ENCODE peak calls at places on chromosomes 13 and 19, in four cellular contexts. Q, W, I and C are unnamed samples. For H3K36me3 and H3K27me3, the result is how much of the 10 kb centered on the place peaks cover.

GRCh38 chr13:29901714-29902631 is 51.6 kb upstream of the UBL3 start:
- DNase-seq in I (peak), W (peak), Q (no peak), C (peak)

GRCh38 chr19:18984251-18984650 is 43.2 kb upstream of the HOMER3 start:
- DNase-seq in Q (no peak), I (no peak), W (no peak), C (no peak)

GRCh38 chr19:49019242-49019932 is 2.5 kb upstream of the LHB start:
- DNase-seq in Q (peak), I (peak), W (peak), C (no peak)

GRCh38 chr13:76522083-76522755 is 364.0 kb downstream of the KCTD12 start:
- DNase-seq in Q (no peak), I (no peak), W (no peak), C (no peak)

GRCh38 chr13:30158774-30159445 is 148.4 kb downstream of the KATNAL1 start:
- DNase-seq in W (no peak), I (no peak), Q (no peak), C (no peak)

GRCh38 chr13:45775401-45775963 is 73.4 kb downstream of the CBY2 start:
- DNase-seq in W (no peak), I (no peak), Q (no peak), C (no peak)

GRCh38 chr19:17872251-17873001 is 681 bp downstream of the SLC5A5 start:
- DNase-seq in Q (no peak), I (no peak), W (no peak), C (no peak)

GRCh38 chr19:38277969-38278680 is 13.8 kb downstream of the SPINT2 start:
- DNase-seq in W (no peak), Q (peak), I (peak), C (peak)

GRCh38 chr19:33292595-33293254 is 9.6 kb downstream of the CEBPA start:
- DNase-seq in Q (peak), W (no peak), I (no peak), C (no peak)

GRCh38 chr19:17333611-17334413 is 843 bp downstream of the ANO8 start:
- DNase-seq in Q (no peak), I (no peak), W (no peak), C (no peak)

GRCh38 chr19:21947775-21948174 is 63.0 kb downstream of the ZNF208 start:
- DNase-seq in Q (no peak), W (no peak), I (no peak), C (no peak)

GRCh38 chr19:19366691-19367396 is 38.6 kb upstream of the GATAD2A start:
- DNase-seq in W (peak), Q (peak), I (peak), C (no peak)

GRCh38 chr19:40530091-40530901 is 46.4 kb upstream of the SHKBP1 start:
- DNase-seq in W (no peak), Q (no peak), I (no peak), C (no peak)

GRCh38 chr19:14175351-14175792 is 30.6 kb downstream of the ADGRL1 start:
- DNase-seq in W (no peak), I (no peak), Q (no peak), C (no peak)

GRCh38 chr19:14177496-14178074 is 28.4 kb downstream of the ADGRL1 start:
- DNase-seq in I (no peak), W (no peak), Q (no peak), C (no peak)

GRCh38 chr19:14168993-14169392 is 32.6 kb upstream of the ASF1B start:
- DNase-seq in W (no peak), I (no peak), Q (no peak), C (no peak)

GRCh38 chr19:14174883-14175282 is 31.1 kb downstream of the ADGRL1 start:
- DNase-seq in Q (no peak), W (no peak), I (no peak), C (no peak)
- H3K36me3 ChIP-seq in Q (half or more), W (under half), I (half or more), C (under half)

GRCh38 chr19:3783660-3784584 is 2.3 kb downstream of the MATK start:
- DNase-seq in Q (no peak), W (no peak), I (no peak), C (no peak)
- TF ChIP-seq CTCF in Q (peak), W (peak), I (peak), C (no peak)

DNA sequence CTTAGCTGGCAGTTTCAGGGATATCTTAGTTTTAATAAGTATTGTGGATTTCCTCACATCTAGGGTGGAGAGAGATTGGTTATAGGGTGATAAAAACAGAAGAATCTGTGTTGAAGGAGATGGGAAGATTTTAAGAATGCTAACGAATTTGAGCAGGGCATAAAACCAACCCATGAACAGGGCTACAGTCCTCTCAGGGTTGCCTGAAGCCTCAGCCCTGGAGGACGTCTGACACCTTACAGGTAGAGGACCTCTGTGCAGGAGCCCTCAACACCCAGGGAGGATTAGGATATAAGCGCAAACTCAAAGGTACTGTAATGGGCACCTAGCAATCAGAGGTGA is 461 bp upstream of the WASF3 start:
- DNase-seq in I (no peak), Q (no peak), W (no peak), C (no peak)
- H3K27me3 ChIP-seq in I (under half), Q (under half), W (under half), C (under half)

GRCh38 chr19:45182758-45183157 is 4.2 kb downstream of the BLOC1S3 start:
- DNase-seq in Q (no peak), W (no peak), I (no peak), C (no peak)
- H3K36me3 ChIP-seq in Q (under half), W (under half), I (under half), C (under half)

GRCh38 chr13:50168803-50169202 is 153.6 kb downstream of the KCNRG start:
- DNase-seq in Q (no peak), W (no peak), I (no peak), C (no peak)

GRCh38 chr13:50167967-50168366 is 152.7 kb downstream of the KCNRG start:
- DNase-seq in W (no peak), I (no peak), Q (no peak), C (no peak)

GRCh38 chr13:50167224-50167947 is 152.1 kb downstream of the KCNRG start:
- DNase-seq in W (no peak), Q (no peak), I (no peak), C (no peak)

GRCh38 chr13:50171585-50172282 is 156.5 kb downstream of the KCNRG start:
- DNase-seq in I (no peak), Q (no peak), W (no peak), C (no peak)

DNA sequence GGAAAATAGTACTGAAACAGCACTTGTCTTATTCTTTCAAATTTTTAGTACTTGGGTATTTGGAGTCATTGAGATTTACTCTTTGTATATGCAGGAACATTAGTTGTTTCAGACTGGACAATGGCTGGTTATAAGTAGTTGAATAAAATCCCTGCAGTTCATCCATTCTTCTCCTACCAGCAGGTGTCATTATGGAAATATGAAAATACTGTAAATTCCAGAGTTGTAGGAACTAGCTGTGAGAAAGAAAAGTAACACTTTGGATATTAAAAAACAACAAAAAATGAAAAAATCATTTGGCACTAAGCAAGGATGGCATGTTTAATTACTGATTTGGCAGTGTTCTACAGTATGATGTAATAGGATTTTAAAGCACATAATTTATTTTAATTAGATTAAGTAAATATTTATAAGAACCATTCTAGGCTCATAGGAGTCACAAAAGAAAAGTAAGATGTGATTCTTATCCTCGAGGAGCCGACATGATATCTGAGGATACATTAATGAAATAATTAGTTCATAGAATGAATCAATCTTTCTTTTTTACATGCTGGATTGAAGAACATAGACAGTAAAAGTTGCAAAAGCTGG is 155.3 kb downstream of the KCNRG start:
- DNase-seq in Q (no peak), I (no peak), W (no peak), C (no peak)
- TF ChIP-seq CTCF in Q (peak), I (peak), W (no peak), C (peak)

DNA sequence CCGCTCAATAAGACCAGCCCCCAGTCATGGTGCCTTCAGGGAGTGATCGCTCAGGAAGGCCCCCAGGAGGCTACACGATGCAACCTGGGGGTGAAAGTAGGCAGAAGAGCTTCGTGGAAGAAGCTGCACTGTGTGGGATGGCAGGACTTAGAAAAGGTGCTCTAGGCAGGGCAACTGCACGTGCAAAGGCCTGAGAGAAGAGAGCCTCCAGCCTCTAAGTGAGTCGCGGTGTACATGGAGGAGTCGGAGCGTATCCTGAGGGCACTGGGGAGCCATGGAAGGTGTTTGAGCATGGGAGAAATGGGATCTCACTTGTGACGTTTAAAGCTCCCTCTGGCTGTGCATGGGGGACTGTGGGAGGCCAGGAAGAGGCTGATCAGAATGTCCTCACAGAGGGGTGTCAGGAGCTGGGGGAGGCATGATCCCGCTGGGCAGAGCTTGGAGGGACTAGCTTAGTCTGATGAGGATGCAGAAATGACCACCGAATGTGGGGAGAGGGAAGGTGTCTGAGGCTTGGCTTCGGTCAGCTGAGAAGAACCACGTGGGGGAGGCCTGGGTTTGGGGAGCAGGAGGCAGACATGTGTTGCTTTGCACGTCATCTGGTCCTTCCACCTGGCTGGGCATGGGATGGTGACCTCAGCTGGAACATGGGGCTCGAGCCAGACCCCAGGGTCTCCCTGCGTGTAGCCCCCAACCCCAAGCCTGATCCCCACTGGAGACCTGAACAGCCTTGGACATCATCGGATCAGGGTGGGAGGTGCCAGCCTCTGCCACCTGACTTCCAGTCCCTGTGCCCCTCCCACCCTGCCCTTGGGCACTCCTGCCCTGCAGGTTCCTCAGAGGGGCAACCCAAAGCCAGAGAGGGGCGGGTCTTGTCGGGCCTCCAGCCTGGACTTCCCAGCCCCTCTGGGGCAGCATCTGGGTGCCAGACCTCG is 1.1 kb downstream of the APC2 start:
- DNase-seq in W (no peak), Q (no peak), I (no peak), C (no peak)
- H3K27me3 ChIP-seq in W (half or more), Q (half or more), I (half or more), C (under half)

DNA sequence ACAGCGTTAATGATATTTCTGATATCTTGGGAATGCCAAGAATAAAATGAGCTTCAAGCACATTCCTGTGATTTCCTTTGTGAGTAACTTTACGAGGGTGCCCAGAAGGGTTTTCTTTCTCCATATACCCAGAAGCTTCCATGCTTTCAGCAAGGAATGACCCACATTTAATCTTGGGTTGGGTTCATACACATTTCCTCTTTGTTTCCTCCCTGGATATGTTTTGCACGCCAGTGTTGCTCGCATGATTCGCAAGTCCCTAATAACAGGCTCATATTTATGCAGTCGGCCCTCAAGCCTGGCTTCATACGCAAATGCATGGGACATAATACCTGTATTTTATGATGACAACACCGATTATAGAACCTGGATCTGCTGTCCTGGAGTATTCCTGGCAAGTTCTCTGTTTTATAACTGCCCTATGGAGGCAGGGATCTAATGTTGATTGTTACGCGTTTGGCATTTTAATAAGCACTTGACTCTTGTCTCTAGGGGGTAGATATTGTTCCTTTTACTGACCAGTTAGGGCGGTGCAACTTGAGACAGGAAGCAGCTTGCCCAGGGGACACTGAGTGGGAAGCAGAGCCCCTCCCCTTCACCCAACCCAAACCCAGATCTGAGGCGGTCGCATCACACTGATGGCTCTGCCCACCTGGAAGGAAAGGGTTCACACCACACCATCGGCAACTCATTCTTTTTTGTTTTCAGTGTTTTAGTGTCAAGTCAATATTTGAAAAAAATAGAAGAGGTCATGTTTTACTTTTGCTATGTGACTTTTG is 220.4 kb upstream of the SOX1 start:
- DNase-seq in I (no peak), W (no peak), Q (no peak), C (no peak)
- H3K36me3 ChIP-seq in I (under half), W (under half), Q (under half), C (under half)

DNA sequence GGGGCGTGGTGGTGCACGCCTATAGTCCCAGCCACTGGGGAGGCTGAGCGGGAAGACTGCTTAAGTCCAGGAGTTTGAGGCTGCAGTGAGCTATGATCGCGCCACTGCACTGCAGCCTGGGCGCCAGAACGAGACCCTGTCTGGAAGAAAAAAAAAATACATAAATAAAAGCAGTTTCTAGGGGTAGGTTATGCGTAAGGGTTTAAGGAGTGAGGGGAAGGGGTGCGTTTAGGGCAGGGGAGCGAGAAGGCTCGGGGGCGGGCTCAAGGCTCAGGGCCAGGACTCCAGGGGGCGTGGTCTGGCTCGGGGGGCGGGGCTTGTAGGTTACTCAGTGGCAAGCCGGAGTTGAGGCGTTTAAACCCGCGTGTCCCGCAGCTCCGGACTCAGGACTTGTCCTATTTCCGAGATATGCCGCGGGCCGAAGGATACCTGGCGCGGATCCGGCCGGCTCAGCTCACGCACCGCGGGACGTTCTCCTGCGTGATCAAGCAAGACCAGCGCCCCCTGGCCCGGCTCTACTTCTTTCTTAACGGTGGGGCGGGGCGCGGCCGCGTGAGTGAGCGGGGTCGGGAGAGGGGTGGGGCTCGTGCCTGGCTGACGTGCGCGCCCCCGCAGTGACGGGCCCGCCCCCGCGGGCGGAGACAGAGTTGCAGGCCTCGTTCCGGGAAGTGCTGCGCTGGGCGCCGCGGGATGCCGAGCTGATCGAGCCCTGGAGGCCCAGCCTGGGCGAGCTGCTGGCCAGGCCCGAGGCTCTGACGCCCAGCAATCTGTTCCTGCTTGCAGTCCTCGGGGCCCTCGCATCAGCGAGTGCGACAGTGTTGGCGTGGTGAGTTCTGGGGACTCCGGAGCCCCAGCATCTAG is 10.8 kb downstream of the SPACA6 start:
- DNase-seq in Q (peak), I (peak), W (peak), C (peak)
- TF ChIP-seq CTCF in Q (peak), I (peak), W (peak), C (peak)